ENCODE peak calls at places on chromosomes 16 and 17, in ten cellular contexts. B is heart right ventricle, M is lung, Q is A549, P is Caco-2, N is GM23248, U is upper lobe of right lung, O is right cardiac atrium, G is heart left ventricle, L is BE2C. H is an unnamed sample. For H3K4me1, the result is how much of the 10 kb centered on the place peaks cover.

GRCh38 chr16:17291289-17291688 is 179.5 kb downstream of the XYLT1 start:
- DNase-seq in B (no peak), Q (no peak), L (no peak), G (no peak), N (no peak), O (no peak), P (no peak), M (no peak), U (no peak), H (no peak)

GRCh38 chr17:78798695-78799559 is 16.9 kb upstream of the CYTH1 start:
- DNase-seq in L (no peak), O (no peak), Q (peak), P (peak), U (no peak), N (peak), M (no peak), G (no peak), B (no peak), H (no peak)

GRCh38 chr16:70496513-70496912 is 26.8 kb downstream of the COG4 start:
- DNase-seq in L (no peak), M (no peak), U (no peak), N (no peak), G (no peak), O (no peak), Q (no peak), P (no peak), B (no peak), H (no peak)

GRCh38 chr16:10376229-10376628 is 9.6 kb upstream of the ATF7IP2 start:
- DNase-seq in L (no peak), N (no peak), B (no peak), O (no peak), Q (no peak), U (no peak), G (no peak), P (no peak), M (no peak), H (no peak)

GRCh38 chr16:75010427-75010826 is 11.6 kb downstream of the ZNRF1 start:
- DNase-seq in N (no peak), O (no peak), G (no peak), L (no peak), B (no peak), M (no peak), U (no peak), P (no peak), Q (no peak), H (no peak)

GRCh38 chr16:13453325-13453724 is 466.6 kb upstream of the ERCC4 start:
- DNase-seq in G (no peak), P (no peak), B (no peak), M (no peak), L (peak), O (no peak), Q (no peak), U (no peak), N (peak), H (peak)

GRCh38 chr17:41413353-41413752 is 11.0 kb downstream of the KRT37 start:
- DNase-seq in Q (no peak), B (no peak), L (no peak), P (no peak), N (no peak), M (peak), G (no peak), U (no peak), O (no peak), H (no peak)

GRCh38 chr16:77330332-77331043 is 104.3 kb downstream of the ADAMTS18 start:
- DNase-seq in L (no peak), Q (no peak), N (no peak), O (no peak), U (no peak), B (no peak), P (no peak), M (no peak), G (no peak), H (no peak)

GRCh38 chr16:78431701-78432100 is 332.2 kb downstream of the WWOX start:
- DNase-seq in L (no peak), O (no peak), B (no peak), U (no peak), M (no peak), N (no peak), G (no peak), P (no peak), Q (no peak), H (no peak)

GRCh38 chr17:2563061-2563460 is 30.4 kb upstream of the PAFAH1B1 start:
- DNase-seq in L (peak), P (no peak), Q (no peak), N (no peak), O (no peak), B (no peak), M (no peak), G (no peak), U (no peak), H (no peak)

GRCh38 chr17:57696050-57696449 is 49.0 kb downstream of the CCDC182 start:
- DNase-seq in N (no peak), O (no peak), G (no peak), U (no peak), M (peak), B (peak), L (no peak), Q (no peak), P (no peak), H (no peak)

GRCh38 chr17:29136998-29137730 is 43.0 kb downstream of the MYO18A start:
- DNase-seq in U (no peak), M (no peak), L (no peak), Q (no peak), G (no peak), P (no peak), O (no peak), B (no peak), N (peak), H (no peak)
- H3K4me1 ChIP-seq in U (under half), M (under half), L (under half), Q (half or more), G (half or more), P (under half), O (under half), B (half or more), N (half or more), H (half or more)

GRCh38 chr17:14320734-14321475 is 20.0 kb downstream of the HS3ST3B1 start:
- DNase-seq in U (no peak), G (no peak), N (no peak), P (no peak), L (no peak), M (no peak), Q (no peak), B (no peak), O (no peak), H (no peak)

GRCh38 chr17:14321980-14322776 is 21.3 kb downstream of the HS3ST3B1 start:
- DNase-seq in O (no peak), U (no peak), Q (no peak), B (no peak), N (peak), P (no peak), M (no peak), G (no peak), L (no peak), H (no peak)

GRCh38 chr17:14323522-14323981 is 22.7 kb downstream of the HS3ST3B1 start:
- DNase-seq in U (no peak), P (no peak), B (no peak), M (no peak), Q (no peak), N (no peak), L (no peak), O (no peak), G (no peak), H (no peak)

GRCh38 chr17:14320098-14320497 is 19.2 kb downstream of the HS3ST3B1 start:
- DNase-seq in Q (no peak), M (no peak), U (no peak), L (no peak), O (no peak), G (no peak), N (no peak), P (no peak), B (no peak), H (no peak)

DNA sequence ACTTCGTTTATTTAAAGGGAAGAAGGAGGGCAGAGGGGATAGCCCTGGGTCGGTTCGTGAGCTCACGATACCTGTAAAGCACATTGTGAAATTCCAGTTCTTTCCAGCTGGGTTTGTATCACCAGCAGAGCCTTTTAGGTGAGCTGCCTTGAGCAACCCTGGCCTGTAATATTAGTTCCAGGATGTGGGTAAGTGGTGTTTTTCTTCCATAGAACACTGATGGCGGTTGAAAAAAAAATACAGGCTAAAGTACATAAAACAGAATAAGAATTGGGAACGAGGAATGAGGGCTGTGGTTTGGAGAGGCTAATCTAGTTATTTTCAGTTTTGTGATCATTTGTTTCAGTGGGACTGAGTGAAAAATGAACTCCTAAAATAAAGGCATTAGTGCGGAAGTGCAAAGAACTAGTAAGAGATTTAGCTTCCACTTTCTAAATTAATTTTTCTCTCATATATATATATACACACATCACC is 20.6 kb downstream of the HS3ST3B1 start:
- DNase-seq in G (no peak), Q (no peak), B (no peak), L (no peak), N (no peak), U (no peak), O (no peak), P (no peak), M (no peak), H (no peak)
- H3K4me1 ChIP-seq in G (under half), Q (under half), B (under half), L (under half), N (under half), U (under half), O (under half), P (under half), M (under half), H (under half)

GRCh38 chr16:1909661-1910231 is 8.5 kb downstream of the HS3ST6 start:
- DNase-seq in Q (no peak), B (no peak), N (no peak), U (no peak), G (no peak), P (no peak), M (no peak), O (no peak), L (peak), H (peak)
- H3K4me1 ChIP-seq in Q (under half), B (under half), N (under half), U (under half), G (under half), P (under half), M (under half), O (under half), L (under half), H (under half)

DNA sequence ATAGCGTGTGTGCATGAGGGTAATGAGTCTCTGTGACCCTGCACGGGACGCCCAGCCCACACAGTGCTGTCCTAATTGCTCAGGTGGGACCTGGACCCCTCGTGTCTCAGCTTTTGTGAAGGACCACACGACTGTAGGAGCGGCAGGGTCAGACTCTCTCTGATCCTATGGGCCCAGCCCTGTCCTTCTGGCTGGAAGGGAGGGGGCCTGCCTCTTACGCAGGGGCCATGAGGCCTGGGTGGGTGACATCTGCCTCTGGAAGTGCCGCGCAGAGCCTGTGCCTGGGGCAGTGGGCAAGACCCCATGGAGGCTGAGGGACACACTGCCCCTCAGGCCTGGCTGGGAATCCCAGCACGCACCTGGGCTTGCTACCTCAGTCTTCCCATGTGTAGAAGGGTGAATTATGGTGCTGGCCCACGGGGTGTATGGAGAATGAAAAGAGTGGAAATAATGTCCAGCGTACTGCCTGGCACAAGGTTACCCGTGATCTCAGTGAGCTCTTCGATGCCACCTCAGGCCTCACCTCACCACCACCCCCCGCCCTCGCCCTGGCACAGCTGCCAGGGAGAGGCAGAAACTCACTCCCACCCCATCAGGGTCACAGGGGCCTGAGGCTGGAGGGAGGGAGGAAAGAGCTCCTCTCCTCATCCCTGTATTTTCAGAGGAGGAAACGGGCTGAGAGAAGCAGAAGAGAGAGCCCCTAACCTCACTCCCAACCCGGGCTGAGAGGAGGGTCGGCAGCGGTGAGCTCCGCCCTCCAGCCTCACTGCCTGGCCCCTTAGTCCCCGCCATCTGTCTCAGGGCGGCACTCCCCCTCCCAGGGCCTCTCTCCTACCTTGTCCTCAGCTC is 27.1 kb upstream of the DBNDD1 start:
- DNase-seq in Q (no peak), O (no peak), L (peak), N (no peak), M (no peak), G (no peak), U (peak), P (no peak), B (no peak), H (no peak)
- H3K4me1 ChIP-seq in Q (under half), O (under half), L (under half), N (under half), M (under half), G (under half), U (under half), P (under half), B (under half), H (under half)

GRCh38 chr17:81094224-81094743 is 59.3 kb downstream of the BAIAP2 start:
- DNase-seq in U (no peak), B (no peak), O (no peak), L (no peak), M (no peak), Q (no peak), P (no peak), N (no peak), G (no peak), H (no peak)

GRCh38 chr17:81094744-81095607 is 60.0 kb downstream of the BAIAP2 start:
- DNase-seq in M (peak), G (no peak), O (peak), U (no peak), Q (peak), B (peak), L (peak), P (peak), N (peak), H (peak)

GRCh38 chr17:81092518-81093095 is 57.7 kb downstream of the BAIAP2 start:
- DNase-seq in U (no peak), B (no peak), Q (no peak), O (no peak), M (no peak), G (no peak), P (no peak), L (no peak), N (no peak), H (no peak)

GRCh38 chr17:81091774-81092517 is 57.0 kb downstream of the BAIAP2 start:
- DNase-seq in M (no peak), U (no peak), N (no peak), G (no peak), P (no peak), L (peak), B (no peak), Q (no peak), O (no peak), H (no peak)

DNA sequence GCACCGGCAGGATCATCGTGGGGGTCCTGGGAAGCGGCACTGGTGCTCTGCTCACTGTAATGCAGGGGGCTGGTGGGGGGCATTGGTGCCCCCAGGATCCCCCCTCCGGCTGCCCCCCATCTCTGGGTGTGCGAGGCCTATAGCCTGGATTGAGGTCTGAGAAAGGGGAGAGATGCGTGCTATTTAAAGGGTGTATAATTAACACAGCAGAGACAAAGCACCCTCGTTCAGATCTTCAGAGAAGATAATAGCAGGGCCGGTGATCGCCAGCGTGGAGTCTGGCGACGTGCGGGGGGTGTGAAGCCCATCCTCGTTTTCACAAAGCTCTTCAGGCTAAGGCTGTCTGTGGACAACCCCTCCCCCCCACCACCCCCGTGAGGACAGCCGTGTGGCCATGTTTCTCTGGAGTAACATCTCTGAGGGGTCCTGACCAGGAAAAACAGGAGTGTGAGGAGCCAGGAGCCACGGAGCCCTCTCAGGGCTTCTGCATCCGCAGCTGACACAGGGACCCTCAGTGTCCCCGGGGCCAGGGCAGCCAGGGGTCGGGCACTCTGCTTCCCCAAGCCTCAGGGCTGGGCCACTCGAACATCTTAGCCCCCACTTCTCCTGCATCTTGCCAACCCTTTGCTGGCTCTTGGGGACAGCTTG is 58.7 kb downstream of the BAIAP2 start:
- DNase-seq in N (no peak), P (no peak), O (no peak), Q (no peak), M (no peak), L (no peak), G (no peak), U (no peak), B (no peak), H (no peak)
- H3K4me1 ChIP-seq in N (under half), P (under half), O (under half), Q (half or more), M (under half), L (half or more), G (under half), U (half or more), B (under half), H (half or more)

DNA sequence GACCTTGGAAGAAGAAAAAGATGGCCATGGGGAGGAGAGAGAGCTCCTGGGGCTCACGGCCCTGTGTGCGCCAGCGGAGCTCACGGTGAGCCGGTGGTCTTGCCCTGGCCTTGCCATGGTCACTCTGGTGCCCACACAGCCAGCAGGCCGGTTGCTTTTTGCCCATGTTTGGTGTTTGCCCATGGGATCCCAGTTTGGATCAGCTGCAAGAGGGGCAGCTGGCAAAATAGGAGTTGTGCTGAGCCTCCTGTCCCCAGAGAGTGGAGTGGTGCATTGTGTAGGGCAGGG is 1.6 kb downstream of the NHERF1 start:
- DNase-seq in N (no peak), G (no peak), Q (no peak), O (no peak), P (no peak), M (no peak), L (no peak), B (no peak), U (no peak), H (no peak)
- H3K4me1 ChIP-seq in N (under half), G (under half), Q (under half), O (under half), P (half or more), M (under half), L (under half), B (under half), U (under half), H (under half)